ENCODE peak calls at places on chromosomes 13 and 19, in ten cellular contexts. W, I, V, E, R, A, J, F, G and P are unnamed samples.
A peak's percentile ranks its signal among the peaks of the same experiment; 100 is the strongest.

GRCh38 chr19:7748756-7749155 is 1.4 kb upstream of the CD209 start:
- DNase-seq in W (no peak), I (no peak), V (peak; percentile 14), E (no peak), R (no peak), A (no peak), J (no peak), F (peak; percentile 50), G (no peak), P (no peak)

GRCh38 chr19:37905936-37906867 is at the start of gene WDR87:
- DNase-seq in W (peak; percentile 50), I (peak; percentile 55), V (peak; percentile 51), E (no peak), R (no peak), A (peak; percentile 92), J (peak; percentile 48), F (no peak), G (peak; percentile 63), P (peak; percentile 48)

GRCh38 chr19:10769533-10770491 is 51.9 kb downstream of the DNM2 start:
- DNase-seq in W (peak; percentile 70), I (peak; percentile 31), V (peak; percentile 76), E (no peak), R (no peak), A (no peak), J (peak; percentile 36), F (no peak), G (no peak), P (no peak)

GRCh38 chr19:29524201-29524911 is 1.4 kb upstream of the VSTM2B start:
- DNase-seq in W (no peak), I (no peak), V (no peak), E (no peak), R (no peak), A (peak; percentile 61), J (no peak), F (no peak), G (no peak), P (no peak)

GRCh38 chr13:34719060-34719875 is 222.8 kb upstream of the NBEA start:
- DNase-seq in W (no peak), I (no peak), V (no peak), E (no peak), R (no peak), A (no peak), J (no peak), F (no peak), G (no peak), P (no peak)

GRCh38 chr19:38596057-38596981 is 21.4 kb downstream of the MAP4K1 start:
- DNase-seq in W (peak; percentile 71), I (peak; percentile 52), V (peak; percentile 20), E (no peak), R (no peak), A (no peak), J (peak; percentile 72), F (peak; percentile 71), G (no peak), P (no peak)

GRCh38 chr13:59665736-59666135 is 498.0 kb downstream of the DIAPH3 start:
- DNase-seq in W (no peak), I (no peak), V (no peak), E (no peak), R (no peak), A (no peak), J (no peak), F (no peak), G (no peak), P (no peak)

GRCh38 chr19:16249826-16250434 is 52.2 kb downstream of the AP1M1 start:
- DNase-seq in W (no peak), I (no peak), V (no peak), E (no peak), R (no peak), A (no peak), J (no peak), F (no peak), G (no peak), P (no peak)

GRCh38 chr13:112066624-112067004 is 335 bp upstream of the SOX1 start:
- DNase-seq in W (no peak), I (peak; percentile 45), V (no peak), E (no peak), R (no peak), A (peak; percentile 65), J (no peak), F (no peak), G (no peak), P (no peak)

GRCh38 chr19:46384396-46384795 is 29.0 kb downstream of the CCDC8 start:
- DNase-seq in W (no peak), I (no peak), V (no peak), E (peak; percentile 40), R (no peak), A (peak; percentile 58), J (no peak), F (no peak), G (peak; percentile 46), P (no peak)

GRCh38 chr13:57865600-57866294 is 234.2 kb downstream of the PCDH17 start:
- DNase-seq in W (no peak), I (no peak), V (no peak), E (no peak), R (no peak), A (no peak), J (no peak), F (no peak), G (no peak), P (no peak)

GRCh38 chr19:19209372-19209771 is 2.4 kb upstream of the NCAN start:
- DNase-seq in W (no peak), I (no peak), V (no peak), E (no peak), R (no peak), A (no peak), J (no peak), F (no peak), G (no peak), P (no peak)

GRCh38 chr13:108070491-108070890 is 144.8 kb downstream of the LIG4 start:
- DNase-seq in W (no peak), I (no peak), V (no peak), E (no peak), R (no peak), A (no peak), J (no peak), F (no peak), G (no peak), P (no peak)

GRCh38 chr19:18596752-18597157 is 8.2 kb downstream of the REX1BD start:
- DNase-seq in W (peak; percentile 51), I (peak; percentile 63), V (peak; percentile 41), E (no peak), R (no peak), A (peak; percentile 80), J (peak; percentile 67), F (peak; percentile 10), G (peak; percentile 69), P (no peak)

DNA sequence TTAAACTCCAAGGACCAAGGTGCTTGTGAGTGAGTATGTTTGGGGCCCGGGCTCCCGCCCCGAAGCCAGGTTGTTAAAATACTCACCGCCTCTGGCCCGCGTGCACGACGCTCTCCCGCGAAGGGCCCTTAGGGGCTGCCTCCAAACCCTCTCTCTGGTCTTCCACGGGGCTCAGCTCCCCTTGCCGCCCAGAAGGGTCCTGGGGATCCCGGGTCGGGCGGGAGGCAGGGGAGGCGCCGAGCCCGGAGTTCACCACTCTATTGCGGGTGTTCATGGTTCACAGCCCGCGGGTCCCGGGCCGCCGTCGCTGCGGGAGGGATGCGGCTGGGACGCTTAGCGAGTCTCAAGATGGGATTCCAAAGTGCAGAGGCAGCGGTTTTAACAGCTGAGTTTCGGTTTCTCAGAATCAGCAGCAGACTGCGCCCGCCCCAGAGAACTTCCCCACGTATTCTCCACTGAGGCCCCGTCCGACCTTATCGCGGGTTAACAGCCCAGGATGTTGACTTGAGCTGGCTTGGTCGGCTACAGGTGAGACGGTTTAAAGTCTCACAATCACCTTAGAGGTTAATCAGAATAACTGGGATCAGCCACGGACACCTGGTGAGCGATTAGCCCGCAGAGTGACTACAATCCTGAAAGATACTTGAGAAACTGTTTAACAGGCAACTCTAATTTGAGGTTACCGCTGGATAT is at the start of gene EPSTI1:
- DNase-seq in W (peak; percentile 75), I (peak; percentile 83), V (no peak), E (no peak), R (peak; percentile 26), A (peak; percentile 93), J (peak; percentile 75), F (no peak), G (peak; percentile 71), P (peak; percentile 51)
- TF ChIP-seq POLR2A in W (peak; percentile 46), I (peak; percentile 66), V (no peak), E (no peak), R (no peak), A (no peak), J (no peak), F (no peak), G (no peak), P (peak; percentile 76)

GRCh38 chr13:109697936-109698335 is 88.4 kb downstream of the IRS2 start:
- DNase-seq in W (no peak), I (no peak), V (no peak), E (no peak), R (no peak), A (no peak), J (no peak), F (no peak), G (no peak), P (no peak)
- TF ChIP-seq POLR2AphosphoS5 in W (no peak), I (no peak), V (no peak), E (no peak), R (no peak), A (no peak), J (no peak), F (no peak), G (no peak), P (no peak)

DNA sequence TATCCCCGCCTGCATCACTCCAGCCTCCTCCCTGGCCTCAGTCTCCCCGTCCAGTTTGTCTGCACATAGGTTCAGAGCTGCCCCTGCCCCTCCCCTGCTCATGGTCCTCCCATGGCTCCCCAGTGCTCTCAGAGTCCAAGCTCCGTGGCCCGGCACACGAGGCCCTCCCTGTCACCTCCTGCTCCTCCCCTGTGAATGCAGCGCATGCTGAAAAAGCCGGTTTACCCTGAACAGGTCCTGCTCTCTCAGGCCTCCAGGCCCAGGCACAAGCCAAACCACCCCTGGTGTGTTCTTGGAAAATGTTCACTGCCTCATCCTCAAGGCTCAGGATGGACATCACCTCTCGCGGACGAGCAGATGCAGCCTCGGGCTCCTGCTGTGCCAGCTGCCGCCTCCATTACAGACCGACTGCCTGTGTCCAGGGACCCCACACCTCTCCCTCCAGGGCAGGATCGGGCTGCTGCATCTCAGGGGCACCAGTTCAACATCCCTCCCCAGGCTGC is 13.0 kb downstream of the EMP3 start:
- DNase-seq in W (no peak), I (no peak), V (no peak), E (no peak), R (no peak), A (no peak), J (no peak), F (no peak), G (no peak), P (no peak)
- TF ChIP-seq POLR2A in W (no peak), I (no peak), V (no peak), E (no peak), R (no peak), A (no peak), J (no peak), F (no peak), G (no peak), P (no peak)

DNA sequence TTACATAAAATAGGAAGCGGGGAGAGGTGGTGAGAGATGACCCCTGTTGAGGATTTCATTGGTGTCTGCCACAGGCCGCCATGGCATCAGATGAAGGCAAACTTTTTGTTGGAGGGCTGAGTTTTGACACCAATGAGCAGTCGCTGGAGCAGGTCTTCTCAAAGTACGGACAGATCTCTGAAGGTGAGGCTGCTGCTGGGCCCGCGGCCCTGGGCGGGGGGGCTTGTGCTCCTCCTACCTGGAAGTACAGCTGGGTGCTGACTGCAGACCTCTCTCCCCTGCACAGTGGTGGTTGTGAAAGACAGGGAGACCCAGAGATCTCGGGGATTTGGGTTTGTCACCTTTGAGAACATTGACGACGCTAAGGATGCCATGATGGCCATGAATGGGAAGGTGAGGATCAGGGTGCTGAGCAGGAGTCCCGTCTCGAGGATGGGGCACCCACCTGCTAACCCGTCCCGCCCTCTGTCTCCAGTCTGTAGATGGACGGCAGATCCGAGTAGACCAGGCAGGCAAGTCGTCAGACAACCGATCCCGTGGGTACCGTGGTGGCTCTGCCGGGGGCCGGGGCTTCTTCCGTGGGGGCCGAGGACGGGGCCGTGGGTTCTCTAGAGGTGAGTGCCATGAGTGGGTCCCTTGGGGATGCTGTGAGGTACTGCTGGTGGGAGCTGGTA is 1.9 kb downstream of the CIRBP start:
- DNase-seq in W (peak; percentile 56), I (no peak), V (no peak), E (no peak), R (no peak), A (peak; percentile 85), J (no peak), F (no peak), G (no peak), P (no peak)
- TF ChIP-seq POLR2AphosphoS5 in W (no peak), I (no peak), V (peak; percentile 59), E (no peak), R (no peak), A (no peak), J (no peak), F (no peak), G (no peak), P (peak; percentile 83)